ENCODE peak calls at places on chromosomes 6 and 20, in six cellular contexts. R, K, Z, H, B and Y are unnamed samples.

GRCh38 chr20:50292324-50293243 is 102.0 kb downstream of the CEBPB start:
- DNase-seq in R (peak), Z (no peak), H (peak), K (peak), B (peak), Y (no peak)

GRCh38 chr20:43975096-43975768 is 60.6 kb downstream of the TOX2 start:
- DNase-seq in Z (no peak), K (no peak), H (no peak), R (peak), B (peak), Y (no peak)

GRCh38 chr6:156978948-156979347 is 201.8 kb downstream of the ARID1B start:
- DNase-seq in K (no peak), Z (no peak), H (no peak), B (no peak), R (no peak), Y (no peak)

GRCh38 chr20:64146936-64147451 is 17.3 kb upstream of the MYT1 start:
- DNase-seq in K (no peak), B (no peak), Z (no peak), H (peak), R (no peak), Y (no peak)

GRCh38 chr6:44563397-44563796 is 175.9 kb downstream of the CDC5L start:
- DNase-seq in B (peak), Z (no peak), H (no peak), R (peak), K (no peak), Y (no peak)

GRCh38 chr20:36173451-36173933 is 19.0 kb downstream of the EPB41L1 start:
- DNase-seq in K (no peak), B (no peak), R (peak), Z (no peak), H (no peak), Y (peak)

GRCh38 chr20:11018668-11019170 is 344.9 kb upstream of the JAG1 start:
- DNase-seq in R (peak), Z (no peak), H (no peak), K (no peak), B (peak), Y (no peak)

GRCh38 chr6:156780117-156780641 is 3.0 kb downstream of the ARID1B start:
- DNase-seq in H (no peak), R (peak), Z (peak), B (peak), K (no peak), Y (peak)

GRCh38 chr20:57620274-57620990 is at the start of gene ZBP1:
- DNase-seq in R (no peak), Z (peak), B (no peak), K (no peak), H (peak), Y (peak)

GRCh38 chr20:51004781-51005180 is 18.1 kb downstream of the KCNG1 start:
- DNase-seq in B (no peak), R (no peak), H (no peak), K (no peak), Z (no peak), Y (no peak)

GRCh38 chr6:167750956-167751358 is 75.8 kb upstream of the AFDN start:
- DNase-seq in R (peak), B (peak), H (no peak), Z (no peak), K (no peak), Y (no peak)

GRCh38 chr6:26025047-26025893 is 62.0 kb upstream of the HFE start:
- DNase-seq in B (peak), K (no peak), H (no peak), R (peak), Z (peak), Y (no peak)

GRCh38 chr20:63652192-63652980 is 838 bp downstream of the STMN3 start:
- DNase-seq in Z (no peak), B (no peak), H (peak), R (peak), K (peak), Y (peak)

GRCh38 chr6:24763578-24763977 is 11.2 kb upstream of the GMNN start:
- DNase-seq in R (no peak), H (no peak), B (no peak), Z (no peak), K (no peak), Y (no peak)

GRCh38 chr6:77456531-77457248 is 6.6 kb downstream of the HTR1B start:
- DNase-seq in H (no peak), R (peak), B (peak), K (no peak), Z (no peak), Y (no peak)

GRCh38 chr6:139888691-139889122 is 514.3 kb upstream of the CITED2 start:
- DNase-seq in R (peak), Z (no peak), B (no peak), K (no peak), H (no peak), Y (no peak)

GRCh38 chr20:22353586-22353985 is 230.8 kb downstream of the FOXA2 start:
- DNase-seq in H (no peak), K (no peak), Z (no peak), R (no peak), B (peak), Y (no peak)

GRCh38 chr6:160167547-160168391 is 46.2 kb downstream of the SLC22A1 start:
- DNase-seq in Z (no peak), K (no peak), R (no peak), B (peak), H (no peak), Y (no peak)

GRCh38 chr20:40643891-40644290 is 45.1 kb downstream of the MAFB start:
- DNase-seq in Z (no peak), H (no peak), K (no peak), R (peak), B (no peak), Y (no peak)

DNA sequence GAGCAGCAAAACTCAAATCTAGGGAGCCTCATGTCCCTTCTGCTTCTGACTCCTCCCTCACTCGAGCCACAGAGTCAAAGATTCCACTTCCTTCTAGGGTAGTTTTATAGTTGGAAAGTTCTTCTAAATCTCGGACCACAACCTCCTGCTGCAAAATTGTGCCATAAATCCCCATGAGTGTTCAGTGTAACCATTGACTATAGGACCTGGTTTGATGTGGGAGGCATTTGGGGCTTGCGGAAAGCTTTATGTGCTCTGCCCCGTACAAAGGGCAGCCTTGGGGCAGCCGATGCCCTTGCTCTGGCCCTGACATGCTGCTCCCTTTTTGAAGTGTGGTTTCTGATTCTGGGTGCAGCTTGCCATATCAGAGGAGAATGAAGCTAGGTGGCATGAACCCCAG is 43.6 kb upstream of the IER3 start:
- DNase-seq in B (peak), R (no peak), K (no peak), H (peak), Z (no peak), Y (no peak)
- H3K27ac ChIP-seq in B (peak), R (no peak), K (no peak), H (no peak), Z (no peak), Y (no peak)

GRCh38 chr20:1267809-1268374 is 1.8 kb downstream of the SNPH start:
- DNase-seq in B (no peak), H (no peak), R (peak), K (no peak), Z (no peak), Y (no peak)

GRCh38 chr20:1265916-1266166 is 253 bp upstream of the SNPH start:
- DNase-seq in H (no peak), K (no peak), Z (no peak), B (no peak), R (no peak), Y (no peak)

GRCh38 chr20:1265226-1265915 is 723 bp upstream of the SNPH start:
- DNase-seq in Z (no peak), K (no peak), R (no peak), H (no peak), B (no peak), Y (no peak)

GRCh38 chr20:1266167-1266973 is at the start of gene SNPH:
- DNase-seq in Z (peak), B (peak), K (peak), H (peak), R (peak), Y (peak)

GRCh38 chr20:1267161-1267560 is 1.1 kb downstream of the SNPH start:
- DNase-seq in Z (no peak), B (no peak), K (no peak), H (no peak), R (no peak), Y (no peak)
- H3K4me3 ChIP-seq in Z (peak), B (peak), K (peak), H (no peak), R (no peak), Y (no peak)

DNA sequence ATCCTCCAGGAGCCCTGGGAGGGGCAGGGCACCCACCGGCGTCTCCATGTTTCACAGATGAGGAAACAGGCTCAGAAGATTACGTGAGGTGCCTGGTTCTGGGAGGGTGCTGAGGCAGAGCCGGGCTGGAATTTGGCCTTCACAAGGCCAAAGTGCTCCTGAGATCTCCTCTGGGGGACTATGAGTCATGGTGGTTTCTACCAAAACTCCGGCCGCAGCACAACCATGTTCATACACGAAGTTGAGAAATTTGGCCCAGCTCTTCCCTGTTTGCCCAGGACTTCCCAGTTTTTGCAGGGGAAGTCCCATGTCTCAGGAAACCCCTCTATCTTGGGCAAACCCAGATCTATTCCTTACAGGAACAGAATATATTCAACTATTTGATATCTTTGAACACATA is 172.9 kb upstream of the CDYL start:
- DNase-seq in H (peak), R (no peak), B (peak), Z (no peak), K (peak), Y (no peak)
- H3K27ac ChIP-seq in H (no peak), R (no peak), B (no peak), Z (no peak), K (no peak), Y (no peak)

GRCh38 chr20:2507464-2507863 is 1.3 kb downstream of the ZNF343 start:
- DNase-seq in B (no peak), Z (no peak), H (no peak), K (no peak), R (no peak), Y (no peak)
- H3K4me3 ChIP-seq in B (peak), Z (no peak), H (peak), K (peak), R (no peak), Y (no peak)

GRCh38 chr6:169556238-169556637 is 145.6 kb downstream of the WDR27 start:
- DNase-seq in B (no peak), Z (no peak), H (no peak), K (no peak), R (no peak), Y (no peak)
- H3K27ac ChIP-seq in B (no peak), Z (peak), H (no peak), K (no peak), R (no peak), Y (no peak)